ENCODE peak calls at places on chromosomes 4 and X, in six cellular contexts. K is substantia nigra, M is tibial nerve, I is lower lobe of right lung, P is keratinocyte, O is Panc1. W is an unnamed sample.
A peak's percentile ranks its signal among the peaks of the same experiment; 100 is the strongest.

GRCh38 chrX:148562846-148563245 is 62.4 kb downstream of the AFF2 start:
- DNase-seq in M (no peak), O (no peak), I (no peak), P (no peak), K (no peak), W (no peak)

GRCh38 chr4:80186666-80187065 is 10.6 kb upstream of the PRDM8 start:
- DNase-seq in I (no peak), M (no peak), O (no peak), K (no peak), P (no peak), W (no peak)

GRCh38 chr4:732480-732879 is 26.8 kb downstream of the PCGF3 start:
- DNase-seq in M (no peak), O (no peak), I (no peak), P (no peak), K (no peak), W (no peak)

GRCh38 chrX:45771560-45772340 is 571.1 kb upstream of the DIPK2B start:
- DNase-seq in I (peak; percentile 59), P (no peak), K (no peak), O (no peak), M (no peak), W (no peak)

GRCh38 chrX:36961590-36961989 is 46.6 kb upstream of the FAM47C start:
- DNase-seq in P (no peak), O (no peak), M (no peak), K (no peak), I (no peak), W (no peak)

GRCh38 chr4:174222266-174222872 is 61.1 kb downstream of the FBXO8 start:
- DNase-seq in P (no peak), O (no peak), K (no peak), M (no peak), I (no peak), W (no peak)

GRCh38 chr4:74365761-74366160 is 816 bp downstream of the EREG start:
- DNase-seq in P (no peak), I (no peak), O (no peak), M (no peak), K (no peak), W (no peak)

GRCh38 chr4:140047017-140047640 is 106.9 kb downstream of the MAML3 start:
- DNase-seq in K (no peak), I (no peak), P (no peak), M (no peak), O (no peak), W (peak; percentile 18)

GRCh38 chrX:2474963-2475726 is 25.6 kb downstream of the DHRSX start:
- DNase-seq in O (no peak), K (no peak), M (no peak), P (no peak), I (peak; percentile 30), W (no peak)

GRCh38 chr4:72365981-72366380 is 203.0 kb downstream of the ADAMTS3 start:
- DNase-seq in M (no peak), K (no peak), O (no peak), I (no peak), P (no peak), W (no peak)

GRCh38 chr4:64272432-64272831 is 136.8 kb downstream of the TECRL start:
- DNase-seq in O (no peak), K (no peak), P (no peak), I (no peak), M (no peak), W (no peak)

GRCh38 chrX:50495616-50496015 is 25.0 kb upstream of the DGKK start:
- DNase-seq in K (no peak), I (peak; percentile 48), P (no peak), M (no peak), O (no peak), W (no peak)

GRCh38 chr4:24262084-24262483 is 322.3 kb downstream of the DHX15 start:
- DNase-seq in K (no peak), O (no peak), I (peak; percentile 50), M (no peak), P (no peak), W (no peak)

GRCh38 chr4:67327245-67327860 is 217.9 kb downstream of the CENPC start:
- DNase-seq in K (no peak), O (peak; percentile 30), M (peak; percentile 82), P (no peak), I (no peak), W (no peak)

GRCh38 chrX:114841051-114841450 is 176.4 kb downstream of the IL13RA2 start:
- DNase-seq in I (no peak), M (no peak), K (no peak), P (no peak), O (no peak), W (no peak)

GRCh38 chrX:4193500-4193899 is 480.1 kb upstream of the PRKX start:
- DNase-seq in K (no peak), M (no peak), O (no peak), I (no peak), P (no peak), W (no peak)

GRCh38 chr4:161404346-161405110 is 759.3 kb downstream of the FSTL5 start:
- DNase-seq in I (no peak), O (no peak), K (no peak), P (no peak), M (no peak), W (no peak)

GRCh38 chr4:68372588-68372987 is 22.7 kb upstream of the YTHDC1 start:
- DNase-seq in I (no peak), M (no peak), P (no peak), O (no peak), K (no peak), W (no peak)

GRCh38 chr4:1150875-1151274 is 21.5 kb downstream of the SPON2 start:
- DNase-seq in I (no peak), P (no peak), K (no peak), O (no peak), M (no peak), W (no peak)

GRCh38 chrX:97547873-97548578 is 664.3 kb downstream of the RPA4 start:
- DNase-seq in O (no peak), P (no peak), I (no peak), M (no peak), K (no peak), W (no peak)

GRCh38 chr4:186936496-186937375 is 213.1 kb upstream of the FAT1 start:
- DNase-seq in P (no peak), I (no peak), M (no peak), K (no peak), O (no peak), W (peak; percentile 69)

GRCh38 chr4:40192286-40193017 is 4.4 kb upstream of the RHOH start:
- DNase-seq in O (no peak), M (no peak), K (no peak), P (no peak), I (no peak), W (no peak)

GRCh38 chr4:61468091-61468720 is 268.1 kb downstream of the ADGRL3 start:
- DNase-seq in P (no peak), O (no peak), M (no peak), K (no peak), I (no peak), W (peak; percentile 77)

GRCh38 chrX:40268126-40268525 is 170.4 kb upstream of the BCOR start:
- DNase-seq in M (no peak), P (no peak), I (no peak), K (no peak), O (no peak), W (no peak)

GRCh38 chr4:75545526-75545925 is 10.3 kb upstream of the ODAPH start:
- DNase-seq in O (no peak), P (no peak), K (no peak), M (no peak), I (no peak), W (no peak)

GRCh38 chr4:107654694-107655093 is 65.3 kb downstream of the PAPSS1 start:
- DNase-seq in K (no peak), P (no peak), I (no peak), O (no peak), M (no peak), W (no peak)

GRCh38 chr4:150087007-150087406 is 8.8 kb downstream of the DCLK2 start:
- DNase-seq in I (no peak), K (no peak), O (no peak), M (no peak), P (no peak), W (no peak)

GRCh38 chrX:146238173-146238572 is 420.5 kb downstream of the SLITRK2 start:
- DNase-seq in O (no peak), M (no peak), P (no peak), K (no peak), I (no peak), W (no peak)

GRCh38 chrX:42094208-42094607 is 170.9 kb upstream of the CASK start:
- DNase-seq in M (no peak), I (no peak), K (no peak), P (no peak), O (no peak), W (no peak)

GRCh38 chrX:13775837-13776236 is 41.1 kb downstream of the GPM6B start:
- DNase-seq in O (no peak), K (no peak), M (no peak), I (no peak), P (no peak), W (no peak)
- H3K27ac ChIP-seq in O (no peak overlapping the region), K (no peak overlapping the region), M (no peak overlapping the region), I (no peak overlapping the region), P (no peak overlapping the region), W (no peak overlapping the region)

GRCh38 chr4:183099537-183100297 is 660 bp downstream of the WWC2 start:
- DNase-seq in P (no peak), K (no peak), O (no peak), I (peak; percentile 67), M (no peak), W (no peak)
- H3K27ac ChIP-seq in P (peak overlapping the region; percentile 81), K (peak overlapping the region; percentile 61), O (peak overlapping the region; percentile 84), I (peak overlapping the region; percentile 100), M (peak overlapping the region; percentile 95), W (peak overlapping the region; percentile 89)

DNA sequence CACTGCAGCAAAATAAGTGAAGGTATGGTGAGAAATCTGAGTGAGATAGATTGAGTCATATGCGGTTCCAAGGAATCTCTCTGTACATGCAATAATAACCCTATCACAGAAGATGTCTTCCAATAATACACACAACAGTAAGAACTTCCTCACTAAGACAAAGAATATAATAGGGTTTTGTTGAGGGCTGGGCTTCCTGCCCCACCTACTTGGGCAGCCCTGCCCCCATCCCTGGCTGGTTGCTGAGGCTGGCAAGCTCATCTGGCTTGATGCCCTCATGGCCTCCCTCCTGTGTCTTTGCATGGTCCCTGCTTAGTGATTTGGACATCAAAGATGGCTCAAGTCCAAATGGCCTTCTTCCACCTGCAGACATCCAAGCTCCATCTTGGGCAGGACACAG is 2.7 kb downstream of the GEMIN8 start:
- DNase-seq in O (no peak), K (peak; percentile 56), P (peak; percentile 35), M (no peak), I (no peak), W (peak; percentile 24)
- H3K27ac ChIP-seq in O (no peak overlapping the region), K (peak overlapping the region; percentile 95), P (peak overlapping the region; percentile 71), M (no peak overlapping the region), I (peak overlapping the region; percentile 18), W (peak overlapping the region; percentile 88)

DNA sequence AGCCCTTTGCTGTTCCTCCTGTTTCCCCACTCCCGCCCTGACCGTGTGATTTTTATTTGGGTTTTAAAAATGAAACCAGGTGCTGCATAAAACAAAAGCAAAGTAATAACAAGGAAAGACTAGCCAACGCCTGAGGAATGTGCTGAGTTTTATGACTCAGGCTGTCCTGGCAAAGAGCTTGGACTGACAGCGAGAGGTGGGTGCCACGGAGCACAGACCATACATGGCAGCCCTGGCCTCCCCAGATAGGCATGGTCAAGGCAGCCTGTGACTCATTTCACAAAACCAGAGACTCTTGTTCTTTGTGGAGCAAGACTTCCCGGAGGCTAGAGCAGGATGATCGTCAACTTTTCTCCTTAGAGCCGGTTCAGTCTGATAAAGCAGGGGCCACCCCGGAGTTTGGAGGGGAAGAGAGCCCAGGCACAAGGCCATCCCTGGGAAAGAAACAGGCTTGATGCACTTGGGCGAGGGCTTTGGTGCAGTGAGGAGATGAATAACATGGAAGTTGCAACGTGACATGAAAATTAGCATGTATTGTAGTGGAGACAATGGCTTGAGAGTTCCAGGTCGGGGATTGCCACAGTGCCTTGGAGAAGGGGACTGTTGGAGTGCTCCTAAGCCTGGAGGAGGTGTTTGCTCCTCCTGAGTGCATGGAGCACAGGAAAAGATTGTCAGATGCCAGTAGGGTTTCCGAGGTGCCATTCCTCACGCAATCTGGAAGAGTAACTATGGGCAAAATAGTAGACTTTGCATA is 54.8 kb downstream of the C4orf51 start:
- DNase-seq in P (peak; percentile 92), I (peak; percentile 59), K (no peak), M (peak; percentile 38), O (no peak), W (peak; percentile 98)
- H3K27ac ChIP-seq in P (peak overlapping the region; percentile 100), I (peak overlapping the region; percentile 90), K (peak overlapping the region; percentile 42), M (peak overlapping the region; percentile 93), O (no peak overlapping the region), W (peak overlapping the region; percentile 95)